ENCODE peak calls at places on chromosomes 5 and 9, in four cellular contexts. T is WTC11, V is SK-N-SH, Q is K562. I is an unnamed sample.

GRCh38 chr9:118975736-118976135 is 393.5 kb downstream of the BRINP1 start:
- DNase-seq in T (no peak), V (no peak), Q (no peak), I (no peak)

GRCh38 chr5:1545798-1546355 is 22.1 kb upstream of the LPCAT1 start:
- DNase-seq in T (no peak), V (no peak), Q (no peak), I (no peak)

GRCh38 chr9:136848393-136849037 is 694 bp upstream of the PHPT1 start:
- DNase-seq in T (peak; percentile 60), V (peak; percentile 85), Q (peak; percentile 61), I (peak; percentile 34)

GRCh38 chr9:84647699-84648098 is 21.8 kb upstream of the NTRK2 start:
- DNase-seq in T (no peak), V (no peak), Q (no peak), I (no peak)

GRCh38 chr5:65172486-65173129 is 309.1 kb downstream of the ADAMTS6 start:
- DNase-seq in T (no peak), V (no peak), Q (no peak), I (no peak)

GRCh38 chr5:80894083-80894482 is 66.1 kb upstream of the RASGRF2 start:
- DNase-seq in T (no peak), V (no peak), Q (no peak), I (no peak)

GRCh38 chr5:134840811-134841210 is 5.0 kb upstream of the C5orf24 start:
- DNase-seq in T (no peak), V (no peak), Q (no peak), I (no peak)

GRCh38 chr9:99905833-99906402 is 536 bp upstream of the STX17 start:
- DNase-seq in T (no peak), V (peak; percentile 3), Q (no peak), I (no peak)

GRCh38 chr5:139133237-139133636 is 64.9 kb downstream of the SIL1 start:
- DNase-seq in T (no peak), V (no peak), Q (no peak), I (no peak)

GRCh38 chr5:15929616-15930303 is 249.8 kb downstream of the MARCHF11 start:
- DNase-seq in T (no peak), V (no peak), Q (no peak), I (no peak)

GRCh38 chr5:155010881-155011280 is 2.7 kb upstream of the KIF4B start:
- DNase-seq in T (no peak), V (no peak), Q (no peak), I (no peak)

GRCh38 chr5:62742214-62742613 is 163.6 kb downstream of the LRRC70 start:
- DNase-seq in T (no peak), V (no peak), Q (no peak), I (peak; percentile 74)

DNA sequence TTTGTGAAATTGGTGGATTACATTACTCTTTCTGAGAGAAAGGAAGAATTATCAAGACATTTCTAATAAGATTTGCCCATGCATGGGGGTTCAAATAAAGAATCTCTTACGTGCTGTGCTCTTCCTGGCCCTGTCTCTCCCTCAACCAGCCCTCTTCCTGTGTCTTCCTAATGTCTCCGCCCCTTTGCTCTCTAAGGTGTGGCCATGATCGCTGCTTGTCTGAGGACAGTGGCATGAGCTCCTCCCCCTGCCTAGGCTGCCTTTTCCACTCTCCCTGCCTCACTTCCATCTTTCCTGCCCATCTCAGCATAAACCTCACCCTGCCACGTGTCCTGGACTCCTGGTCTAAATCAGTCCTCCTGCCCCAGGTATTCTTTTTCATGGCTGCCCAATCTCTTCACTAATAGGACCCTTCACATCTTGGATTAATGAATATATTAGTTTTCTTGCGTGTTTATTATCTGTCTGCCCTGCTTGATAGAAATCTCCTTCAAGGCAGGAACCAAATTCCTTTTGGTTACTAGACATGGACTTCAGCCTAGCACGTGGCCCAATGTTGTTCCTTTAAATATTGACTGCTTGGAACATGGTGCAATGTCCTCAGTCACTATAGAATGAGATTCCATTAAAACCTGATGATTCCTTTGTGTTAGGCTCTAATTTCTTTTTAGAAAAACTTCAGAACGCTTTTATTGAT is 122.3 kb downstream of the MTRR start:
- DNase-seq in T (peak; percentile 47), V (peak; percentile 6), Q (peak; percentile 35), I (no peak)
- TF ChIP-seq FOXJ3 in T (no peak), V (no peak), Q (no peak), I (no peak)

GRCh38 chr9:33781736-33782135 is 13.6 kb upstream of the PRSS3 start:
- DNase-seq in T (no peak), V (no peak), Q (no peak), I (no peak)

GRCh38 chr9:33782395-33783152 is 12.8 kb upstream of the PRSS3 start:
- DNase-seq in T (no peak), V (no peak), Q (no peak), I (no peak)

GRCh38 chr9:33776578-33776977 is 18.8 kb upstream of the PRSS3 start:
- DNase-seq in T (no peak), V (no peak), Q (no peak), I (no peak)

DNA sequence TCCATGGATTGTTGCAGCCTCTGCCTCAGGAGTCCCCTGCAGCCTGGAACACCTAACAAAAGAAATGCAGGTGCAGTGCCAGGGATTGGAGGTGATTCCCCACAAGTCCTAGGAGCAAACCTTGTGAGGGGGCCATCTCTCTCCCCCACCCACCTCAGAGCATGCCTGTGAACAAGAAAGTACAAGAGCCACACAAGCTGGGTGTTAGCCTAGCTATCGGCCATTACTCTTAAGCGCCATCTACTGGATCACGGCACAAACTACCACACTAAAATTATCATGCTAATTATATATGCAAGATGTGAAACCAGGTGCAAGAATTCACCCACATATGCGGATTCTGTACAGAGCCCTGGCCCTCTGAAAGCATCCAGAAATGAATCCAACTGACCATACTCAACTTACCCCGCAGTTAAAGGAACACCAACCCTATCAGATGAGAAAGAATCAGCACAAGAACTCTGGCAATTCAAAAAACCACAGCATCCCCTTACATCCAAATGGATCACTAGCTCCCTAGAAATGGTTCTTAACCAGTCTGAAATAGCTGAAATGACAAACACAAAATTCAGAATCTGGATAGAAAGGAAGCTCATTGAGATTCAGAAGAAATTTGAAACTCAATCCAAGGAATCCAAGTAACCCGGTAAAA is 16.5 kb upstream of the PRSS3 start:
- DNase-seq in T (peak; percentile 55), V (peak; percentile 70), Q (peak; percentile 31), I (peak; percentile 54)
- TF ChIP-seq FOXJ3 in T (no peak), V (no peak), Q (no peak), I (no peak)

GRCh38 chr9:109766351-109766750 is 13.6 kb upstream of the PALM2AKAP2 start:
- DNase-seq in T (no peak), V (no peak), Q (no peak), I (no peak)
- TF ChIP-seq FOXJ3 in T (no peak), V (no peak), Q (no peak), I (no peak)

DNA sequence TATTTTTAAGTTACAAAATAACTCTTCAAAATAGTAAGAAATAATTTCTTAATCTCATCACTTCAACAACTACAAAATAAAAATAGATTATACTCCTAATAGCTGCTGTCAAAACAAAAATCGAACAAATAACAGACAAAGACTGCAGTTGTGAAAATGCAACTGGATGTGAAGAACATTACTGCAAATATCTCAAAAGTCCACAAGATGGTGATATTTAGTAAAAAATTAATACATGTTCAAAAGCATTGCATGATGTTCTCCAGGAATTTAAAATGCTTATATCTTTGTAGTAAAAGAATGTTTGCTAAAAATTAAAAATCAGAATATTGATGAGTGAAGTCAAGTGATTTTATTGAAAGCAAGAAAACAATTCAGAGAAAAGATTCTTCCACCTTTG is 66.2 kb downstream of the MPDZ start:
- DNase-seq in T (no peak), V (no peak), Q (no peak), I (peak; percentile 3)
- TF ChIP-seq FOXJ3 in T (no peak), V (no peak), Q (no peak), I (no peak)

DNA sequence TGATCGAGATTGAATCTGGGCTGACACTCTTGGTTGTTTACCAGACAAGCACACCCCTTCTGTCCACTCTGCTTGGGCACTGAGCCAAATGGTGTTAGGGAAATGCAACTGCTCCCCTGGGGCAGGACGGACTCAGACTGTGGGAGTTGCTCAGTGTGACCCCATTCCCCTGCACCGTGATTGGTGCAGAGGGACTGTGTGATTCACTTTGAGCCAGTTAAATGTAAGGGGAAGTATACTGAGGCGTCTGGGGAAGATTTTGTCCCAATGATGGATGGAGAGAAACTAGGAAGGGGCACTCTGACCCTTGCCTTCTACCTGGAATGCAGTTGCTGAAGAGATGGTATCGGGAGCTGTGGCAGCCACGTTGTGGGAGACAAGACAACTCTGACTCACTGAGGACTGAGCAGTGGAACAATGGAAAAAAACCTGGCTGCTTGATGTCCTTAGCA is 196.0 kb upstream of the ANKRD55 start:
- DNase-seq in T (no peak), V (peak; percentile 74), Q (no peak), I (peak; percentile 47)
- TF ChIP-seq FOXJ3 in T (no peak), V (peak; percentile 71), Q (no peak), I (no peak)

GRCh38 chr5:14258840-14259239 is 115.7 kb downstream of the TRIO start:
- DNase-seq in T (peak; percentile 58), V (no peak), Q (no peak), I (no peak)
- TF ChIP-seq FOXJ3 in T (no peak), V (no peak), Q (no peak), I (no peak)

I was measured in HepG2.